ENCODE peak calls at places on chromosomes 11 and 22, in ten cellular contexts. Z, D, R, S, F, J, P, I, C and N are unnamed samples.

GRCh38 chr11:118896472-118896913 is 12.8 kb downstream of the CXCR5 start:
- DNase-seq in F (no peak), D (no peak), R (peak; percentile 7), Z (no peak), I (no peak), J (no peak), S (no peak), P (no peak), C (no peak), N (no peak)

GRCh38 chr11:79098096-79098495 is 342.7 kb downstream of the TENM4 start:
- DNase-seq in J (no peak), F (no peak), I (no peak), D (no peak), S (no peak), Z (no peak), R (no peak), P (no peak), C (no peak), N (no peak)

GRCh38 chr22:17589810-17590375 is 26.6 kb downstream of the SLC25A18 start:
- DNase-seq in S (no peak), P (no peak), R (no peak), F (no peak), D (peak; percentile 72), J (no peak), C (no peak), Z (no peak), I (no peak), N (no peak)

GRCh38 chr11:1563697-1564534 is 8.2 kb downstream of the DUSP8 start:
- DNase-seq in P (no peak), Z (no peak), S (no peak), D (no peak), I (no peak), C (no peak), R (no peak), F (no peak), J (no peak), N (no peak)

GRCh38 chr11:65425971-65426838 is 3.6 kb downstream of the NEAT1 start:
- DNase-seq in S (peak; percentile 49), D (no peak), P (peak; percentile 16), C (peak; percentile 82), Z (peak; percentile 91), I (no peak), R (peak; percentile 60), J (peak; percentile 17), F (no peak), N (no peak)

GRCh38 chr22:32053165-32053755 is 10.2 kb downstream of the SLC5A1 start:
- DNase-seq in P (no peak), F (no peak), I (no peak), J (no peak), C (no peak), S (no peak), Z (no peak), R (no peak), D (no peak), N (no peak)

GRCh38 chr11:33987975-33988580 is 63.5 kb upstream of the CAPRIN1 start:
- DNase-seq in F (peak; percentile 72), Z (peak; percentile 62), R (peak; percentile 67), P (peak; percentile 66), C (peak; percentile 93), D (peak; percentile 90), S (peak; percentile 82), I (peak; percentile 67), J (peak; percentile 57), N (peak; percentile 38)

GRCh38 chr22:46502776-46503175 is 34.6 kb downstream of the CELSR1 start:
- DNase-seq in F (no peak), C (no peak), I (no peak), D (no peak), R (no peak), P (no peak), J (no peak), Z (no peak), S (no peak), N (no peak)

DNA sequence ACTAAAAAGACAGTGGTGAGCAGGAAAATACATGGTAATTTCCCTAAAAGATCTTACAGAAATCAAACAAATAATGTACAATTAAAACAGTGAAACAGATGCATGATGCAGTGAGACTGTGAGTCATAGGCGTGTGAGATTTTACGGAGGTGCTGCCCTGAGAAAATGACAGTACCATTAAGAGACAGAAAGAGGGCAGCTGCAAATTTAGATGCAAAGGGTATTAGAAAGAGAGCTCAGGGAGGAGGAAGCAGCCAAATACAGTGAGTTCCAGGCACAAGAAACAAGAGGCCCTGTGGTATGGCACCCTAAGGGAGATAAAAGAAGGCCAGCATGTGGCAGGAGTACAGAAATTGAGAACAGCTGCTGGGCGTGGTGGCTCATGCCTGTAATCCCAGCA is 88.5 kb upstream of the FIBIN start:
- DNase-seq in R (no peak), P (no peak), Z (peak; percentile 35), D (no peak), I (no peak), F (no peak), S (no peak), C (peak; percentile 59), J (no peak), N (no peak)
- TF ChIP-seq CTCF in R (no peak), P (no peak), Z (no peak), D (no peak), I (no peak), F (no peak), S (no peak), C (no peak), J (no peak), N (peak; percentile 9)

GRCh38 chr22:42820075-42820763 is 36.9 kb downstream of the ARFGAP3 start:
- DNase-seq in F (no peak), Z (peak; percentile 92), J (no peak), C (peak; percentile 84), P (no peak), S (peak; percentile 49), D (no peak), I (peak; percentile 23), R (no peak), N (no peak)
- TF ChIP-seq CTCF in F (peak; percentile 13), Z (peak; percentile 89), J (peak; percentile 26), C (peak; percentile 57), P (no peak), S (peak; percentile 52), D (no peak), I (peak; percentile 85), R (no peak), N (peak; percentile 41)

DNA sequence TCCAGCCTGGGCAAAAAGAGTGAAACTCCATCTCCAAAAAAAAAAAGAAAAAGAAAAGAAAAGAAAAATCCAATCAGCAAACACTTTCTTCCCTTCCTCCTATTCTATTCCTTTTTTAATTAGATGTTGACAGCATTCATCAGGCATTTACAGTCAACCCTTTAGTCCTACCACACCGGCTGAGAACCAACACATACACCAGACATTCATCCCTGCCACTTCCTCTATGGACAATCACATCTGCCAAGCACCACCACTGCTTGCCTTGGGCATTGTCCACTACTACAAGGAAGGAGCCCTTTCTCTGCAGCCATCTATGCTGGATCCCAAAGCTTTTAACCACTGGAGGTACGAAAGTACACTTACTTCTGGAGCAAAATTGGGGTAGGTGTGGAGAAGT is 9.4 kb upstream of the SLN start:
- DNase-seq in D (no peak), S (no peak), F (no peak), I (no peak), R (no peak), P (no peak), J (no peak), Z (no peak), C (no peak), N (no peak)
- TF ChIP-seq CTCF in D (no peak), S (no peak), F (no peak), I (no peak), R (no peak), P (no peak), J (no peak), Z (no peak), C (no peak), N (no peak)

GRCh38 chr22:22576244-22576988 is 17.4 kb upstream of the PRAME start:
- DNase-seq in S (peak; percentile 76), I (peak; percentile 25), R (peak; percentile 45), F (peak; percentile 81), C (peak; percentile 71), J (no peak), Z (peak; percentile 15), D (no peak), P (no peak), N (no peak)
- TF ChIP-seq CTCF in S (peak; percentile 60), I (peak; percentile 78), R (peak; percentile 53), F (peak; percentile 74), C (peak; percentile 92), J (peak; percentile 26), Z (peak; percentile 83), D (no peak), P (peak; percentile 35), N (peak; percentile 83)

GRCh38 chr11:77548552-77549439 is 41.0 kb upstream of the AQP11 start:
- DNase-seq in I (no peak), R (no peak), J (no peak), S (no peak), Z (no peak), D (peak; percentile 34), F (no peak), C (peak; percentile 55), P (no peak), N (no peak)
- TF ChIP-seq CTCF in I (peak; percentile 58), R (peak; percentile 13), J (no peak), S (no peak), Z (peak; percentile 59), D (no peak), F (no peak), C (no peak), P (peak; percentile 1), N (no peak)

DNA sequence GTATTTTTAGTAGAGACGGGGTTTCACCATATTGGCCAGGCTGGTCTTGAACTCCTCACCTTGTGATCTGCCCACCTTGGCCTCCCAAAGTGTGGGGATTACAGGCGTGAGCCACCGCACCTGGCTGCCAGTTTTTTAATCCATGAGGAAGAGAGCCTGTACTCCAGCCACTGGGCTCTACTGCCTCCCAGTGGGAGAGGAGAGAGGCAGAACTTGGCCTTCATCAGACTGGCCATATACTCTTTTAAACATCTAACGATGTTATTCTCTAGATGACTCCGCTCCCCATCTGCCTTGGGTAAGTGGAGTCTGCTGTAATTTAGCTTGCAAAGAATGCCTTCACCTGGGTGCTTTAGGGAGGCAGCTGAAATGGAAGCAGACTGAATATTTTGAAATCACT is 34.6 kb downstream of the SLC6A5 start:
- DNase-seq in S (no peak), Z (no peak), I (no peak), F (no peak), D (peak; percentile 37), P (no peak), J (no peak), R (no peak), C (no peak), N (no peak)
- TF ChIP-seq CTCF in S (no peak), Z (no peak), I (peak; percentile 33), F (no peak), D (no peak), P (no peak), J (no peak), R (no peak), C (no peak), N (peak; percentile 52)